ENCODE peak calls at places on chromosome 10, in five cellular contexts. R is NT2/D1, A is GM12878, L is HepG2, V is H1. C is an unnamed sample.

GRCh38 chr10:98225000-98225399 is 43.0 kb downstream of the LOXL4 start:
- DNase-seq in R (no peak), L (no peak), V (no peak), A (no peak), C (no peak)

GRCh38 chr10:73263948-73264347 is 11.5 kb upstream of the MRPS16 start:
- DNase-seq in L (peak), A (no peak), V (no peak), R (no peak), C (no peak)

GRCh38 chr10:68088030-68088396 is 12.9 kb upstream of the HERC4 start:
- DNase-seq in V (no peak), R (no peak), A (no peak), L (no peak), C (no peak)

GRCh38 chr10:50988792-50989191 is 85.5 kb upstream of the PRKG1 start:
- DNase-seq in V (no peak), R (no peak), A (no peak), L (no peak), C (peak)

GRCh38 chr10:33117816-33118215 is 159.8 kb upstream of the ITGB1 start:
- DNase-seq in L (no peak), A (no peak), V (no peak), R (no peak), C (no peak)

GRCh38 chr10:29646960-29647431 is 12.2 kb upstream of the SVIL start:
- DNase-seq in V (no peak), R (no peak), A (no peak), L (no peak), C (no peak)

GRCh38 chr10:123150986-123151738 is 3.0 kb upstream of the BUB3 start:
- DNase-seq in R (no peak), L (no peak), A (no peak), V (peak), C (no peak)

GRCh38 chr10:71191019-71191418 is 21.4 kb upstream of the UNC5B start:
- DNase-seq in V (no peak), A (no peak), L (no peak), R (no peak), C (no peak)

GRCh38 chr10:102624094-102624493 is 20.2 kb upstream of the TRIM8 start:
- DNase-seq in L (no peak), R (no peak), V (no peak), A (no peak), C (no peak)

GRCh38 chr10:90451283-90451682 is 406.6 kb downstream of the HTR7 start:
- DNase-seq in V (no peak), L (no peak), R (no peak), A (no peak), C (no peak)

GRCh38 chr10:118062798-118063238 is 16.1 kb upstream of the RAB11FIP2 start:
- DNase-seq in V (no peak), L (peak), R (no peak), A (no peak), C (no peak)

GRCh38 chr10:51156913-51157312 is 82.6 kb downstream of the PRKG1 start:
- DNase-seq in V (no peak), A (no peak), L (no peak), R (no peak), C (no peak)

GRCh38 chr10:103443475-103444185 is 8.5 kb downstream of the CALHM2 start:
- DNase-seq in A (no peak), L (no peak), R (no peak), V (no peak), C (no peak)

GRCh38 chr10:35270100-35270499 is 66.2 kb upstream of the CCNY start:
- DNase-seq in V (no peak), A (no peak), L (no peak), R (no peak), C (no peak)

GRCh38 chr10:28987555-28988320 is 301.1 kb upstream of the LYZL1 start:
- DNase-seq in L (no peak), V (no peak), A (no peak), R (no peak), C (no peak)

GRCh38 chr10:78618050-78618449 is 450.7 kb upstream of the ZMIZ1 start:
- DNase-seq in V (no peak), L (no peak), A (no peak), R (no peak), C (no peak)

GRCh38 chr10:112779025-112779765 is 170.9 kb upstream of the TCF7L2 start:
- DNase-seq in L (no peak), A (no peak), V (peak), R (no peak), C (no peak)

GRCh38 chr10:79262131-79262530 is 85.1 kb upstream of the PPIF start:
- DNase-seq in V (no peak), L (no peak), R (no peak), A (no peak), C (no peak)

GRCh38 chr10:3271385-3272115 is 99.0 kb upstream of the PITRM1 start:
- DNase-seq in V (no peak), A (no peak), L (no peak), R (no peak), C (no peak)

GRCh38 chr10:129690248-129691070 is 223.4 kb downstream of the MGMT start:
- DNase-seq in R (no peak), A (no peak), V (no peak), L (no peak), C (no peak)

GRCh38 chr10:35259769-35260397 is 76.4 kb upstream of the CCNY start:
- DNase-seq in V (no peak), R (no peak), A (no peak), L (peak), C (no peak)

GRCh38 chr10:69486922-69487730 is 35.9 kb downstream of the TSPAN15 start:
- DNase-seq in R (no peak), A (no peak), L (no peak), V (no peak), C (no peak)

GRCh38 chr10:4407783-4408182 is 418.2 kb upstream of the AKR1E2 start:
- DNase-seq in L (no peak), V (no peak), A (no peak), R (no peak), C (no peak)

GRCh38 chr10:46557319-46558140 is 1.1 kb upstream of the GPRIN2 start:
- DNase-seq in R (no peak), A (no peak), V (peak), L (no peak), C (no peak)

GRCh38 chr10:13722747-13723657 is 136.2 kb downstream of the PRPF18 start:
- DNase-seq in V (no peak), R (no peak), L (no peak), A (no peak), C (no peak)

GRCh38 chr10:111076191-111076681 is 593 bp upstream of the ADRA2A start:
- DNase-seq in L (no peak), R (peak), A (no peak), V (peak), C (peak)

GRCh38 chr10:60827791-60828488 is 49.7 kb downstream of the CDK1 start:
- DNase-seq in R (no peak), V (no peak), L (peak), A (no peak), C (no peak)

GRCh38 chr10:71708301-71708703 is 11.3 kb downstream of the C10orf105 start:
- DNase-seq in V (peak), R (peak), A (no peak), L (peak), C (peak)

GRCh38 chr10:97913554-97913953 is 63.9 kb downstream of the GOLGA7B start:
- DNase-seq in R (no peak), V (no peak), L (no peak), A (no peak), C (no peak)

GRCh38 chr10:114974625-114975421 is 36.8 kb downstream of the TRUB1 start:
- DNase-seq in A (no peak), L (no peak), V (no peak), R (no peak), C (no peak)

GRCh38 chr10:112532053-112532658 is 85.1 kb downstream of the VTI1A start:
- DNase-seq in R (no peak), L (no peak), V (no peak), A (peak), C (no peak)

GRCh38 chr10:124493191-124493936 is 31.7 kb downstream of the LHPP start:
- DNase-seq in L (no peak), R (no peak), A (no peak), V (no peak), C (no peak)
- TF ChIP-seq SUZ12 in L (no peak), R (no peak), A (no peak), V (no peak), C (no peak)

DNA sequence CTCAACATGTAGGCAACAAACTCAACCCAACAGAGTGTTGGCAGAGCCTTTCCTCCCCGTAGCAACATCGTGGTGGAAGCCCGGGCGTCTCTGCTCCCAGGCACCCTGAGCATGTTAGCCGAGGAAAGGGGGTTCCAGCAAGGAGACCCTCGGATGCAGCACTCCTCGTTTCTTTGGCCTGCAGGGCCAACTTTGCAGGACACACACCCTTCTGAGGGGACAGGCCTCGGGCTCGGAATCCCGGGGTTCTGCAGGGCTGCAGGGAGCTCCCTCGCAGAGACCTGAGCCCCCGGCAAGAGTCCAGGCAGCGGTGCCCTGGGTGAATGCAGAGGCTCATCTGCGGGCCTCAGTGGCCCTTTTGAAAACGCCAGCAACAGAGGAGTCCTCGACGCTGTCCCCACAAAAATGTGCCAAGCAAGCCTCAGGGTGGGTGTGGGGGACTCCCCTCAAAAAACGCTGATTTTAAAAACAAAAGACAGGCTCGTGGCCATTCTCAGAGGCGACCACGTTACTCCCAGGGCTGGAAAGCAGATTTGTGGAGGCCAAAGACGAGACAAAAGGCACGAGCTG is 1.4 kb downstream of the FAM171A1 start:
- DNase-seq in A (no peak), V (peak), R (no peak), L (no peak), C (peak)
- TF ChIP-seq SUZ12 in A (no peak), V (no peak), R (no peak), L (no peak), C (no peak)

DNA sequence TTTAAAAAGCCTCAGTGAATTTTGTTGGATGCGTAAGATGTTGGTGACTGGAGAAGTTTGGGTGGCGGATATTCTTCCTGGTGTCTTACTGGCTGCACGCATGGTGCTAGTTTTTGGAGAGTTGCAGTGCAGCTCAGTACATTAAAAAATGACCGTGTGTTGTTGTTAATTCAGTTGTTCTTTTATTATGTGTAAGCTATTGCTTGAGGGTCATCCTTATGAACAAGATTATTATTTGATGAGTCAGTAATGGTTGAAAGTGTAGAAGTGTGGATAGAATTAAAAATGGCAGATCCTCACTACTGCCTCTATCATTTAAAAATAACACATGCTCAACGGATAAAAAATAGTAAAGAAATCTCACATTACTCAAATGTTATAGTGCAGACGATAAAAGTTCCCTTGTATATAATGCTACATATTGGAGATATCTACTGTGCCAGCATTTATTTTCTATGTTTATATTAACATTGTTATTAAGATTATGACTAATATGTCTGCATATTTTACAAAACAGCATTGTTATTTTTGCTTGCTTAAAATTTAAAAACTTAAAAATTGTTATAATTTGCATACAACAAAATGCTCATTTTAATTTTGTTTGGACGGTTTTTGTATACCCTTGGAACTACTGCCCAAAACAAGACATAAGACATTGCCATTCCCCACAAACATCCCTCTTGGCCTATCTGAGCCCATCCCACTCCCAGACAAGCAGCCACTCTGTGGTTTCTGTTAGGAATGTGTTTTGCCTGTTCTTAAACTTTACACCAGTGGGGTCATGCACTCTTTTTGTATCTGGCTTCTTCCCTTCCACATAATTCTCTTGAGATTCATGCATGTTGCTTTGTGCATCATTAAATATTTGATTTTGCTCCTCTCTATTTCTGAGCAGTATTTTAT is 142.0 kb downstream of the DOCK1 start:
- DNase-seq in A (no peak), R (no peak), L (no peak), V (no peak), C (no peak)
- TF ChIP-seq SUZ12 in A (no peak), R (no peak), L (no peak), V (no peak), C (no peak)

GRCh38 chr10:84269773-84270172 is 24.9 kb downstream of the RGR start:
- DNase-seq in V (no peak), A (no peak), R (no peak), L (no peak), C (no peak)
- TF ChIP-seq SUZ12 in V (no peak), A (no peak), R (no peak), L (no peak), C (no peak)

GRCh38 chr10:23088609-23089008 is 6.8 kb upstream of the MSRB2 start:
- DNase-seq in R (no peak), L (no peak), A (no peak), V (no peak), C (no peak)
- TF ChIP-seq SUZ12 in R (no peak), L (no peak), A (no peak), V (no peak), C (no peak)

GRCh38 chr10:75295901-75296441 is 60.2 kb upstream of the COMTD1 start:
- DNase-seq in L (no peak), V (no peak), R (no peak), A (no peak), C (no peak)

GRCh38 chr10:75293456-75293840 is 57.7 kb upstream of the COMTD1 start:
- DNase-seq in V (no peak), R (no peak), L (no peak), A (no peak), C (no peak)

GRCh38 chr10:75294031-75294437 is 58.3 kb upstream of the COMTD1 start:
- DNase-seq in R (no peak), V (no peak), A (no peak), L (no peak), C (no peak)

GRCh38 chr10:75294866-75295692 is 59.3 kb upstream of the COMTD1 start:
- DNase-seq in A (no peak), V (peak), L (peak), R (peak), C (peak)

DNA sequence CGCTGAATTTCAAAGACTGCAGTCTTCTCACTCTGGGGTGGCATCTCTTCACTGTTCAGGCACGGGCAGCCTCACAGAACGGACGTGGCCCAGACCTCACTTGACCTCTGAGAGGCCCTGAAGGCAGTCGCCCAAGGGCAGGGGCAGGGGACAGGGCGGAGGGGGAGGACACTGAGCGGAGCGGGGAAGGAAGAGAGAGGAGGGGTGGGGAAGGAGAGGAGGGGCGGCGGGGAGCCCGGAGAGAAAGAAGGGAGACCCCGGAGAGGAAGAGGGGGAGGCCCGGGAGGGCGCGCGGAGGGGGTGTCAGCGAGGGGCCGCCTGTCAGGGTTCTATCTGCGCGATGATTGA is 58.7 kb upstream of the COMTD1 start:
- DNase-seq in R (no peak), L (no peak), V (peak), A (no peak), C (peak)
- TF ChIP-seq SUZ12 in R (no peak), L (no peak), V (no peak), A (no peak), C (no peak)

GRCh38 chr10:107011113-107011512 is 153.4 kb downstream of the SORCS1 start:
- DNase-seq in V (no peak), A (no peak), L (no peak), R (no peak), C (no peak)
- TF ChIP-seq SUZ12 in V (no peak), A (no peak), L (no peak), R (no peak), C (no peak)

C was measured in HEK293T.